ENCODE peak calls at places on chromosomes 6 and 20, in eight cellular contexts. C is OCI-LY7; X is mammary epithelial cell; G is tibial nerve; A is IMR-90; J is tibial artery; F is heart left ventricle; U is naive thymus-derived CD4-positive, alpha-beta T cell. R is an unnamed sample. For H3K4me1 and H3K9me3, the result is how much of the 10 kb centered on the place peaks cover.

GRCh38 chr20:31760457-31761240 is 21.6 kb downstream of the TPX2 start:
- DNase-seq in C (no peak), X (no peak), G (no peak), A (peak), J (no peak), F (no peak), U (no peak), R (no peak)

GRCh38 chr6:7996538-7997225 is 67.5 kb downstream of the BLOC1S5 start:
- DNase-seq in C (no peak), X (peak), G (no peak), A (peak), J (no peak), F (peak), U (no peak), R (no peak)

GRCh38 chr20:22438926-22439325 is 145.4 kb downstream of the FOXA2 start:
- DNase-seq in C (no peak), X (no peak), G (no peak), A (no peak), J (no peak), F (no peak), U (no peak), R (no peak)

GRCh38 chr20:34904202-34904621 is 27.8 kb downstream of the ACSS2 start:
- DNase-seq in C (no peak), X (no peak), G (peak), A (no peak), J (no peak), F (no peak), U (no peak), R (no peak)

GRCh38 chr20:58229198-58229802 is 847 bp upstream of the ANKRD60 start:
- DNase-seq in C (no peak), X (no peak), G (no peak), A (peak), J (no peak), F (no peak), U (no peak), R (no peak)

GRCh38 chr20:25178563-25179438 is 16.7 kb upstream of the ENTPD6 start:
- DNase-seq in C (peak), X (peak), G (peak), A (peak), J (peak), F (no peak), U (peak), R (no peak)

GRCh38 chr6:160226118-160226541 is 32.5 kb downstream of the SLC22A2 start:
- DNase-seq in C (no peak), X (no peak), G (no peak), A (no peak), J (no peak), F (no peak), U (no peak), R (no peak)

GRCh38 chr6:79665725-79666551 is 34.8 kb downstream of the SH3BGRL2 start:
- DNase-seq in C (no peak), X (no peak), G (no peak), A (no peak), J (no peak), F (no peak), U (no peak), R (no peak)

GRCh38 chr20:64005394-64005793 is 24.5 kb downstream of the PRPF6 start:
- DNase-seq in C (no peak), X (no peak), G (no peak), A (peak), J (no peak), F (no peak), U (no peak), R (no peak)

GRCh38 chr20:43899274-43899878 is 15.3 kb upstream of the TOX2 start:
- DNase-seq in C (no peak), X (no peak), G (no peak), A (no peak), J (no peak), F (no peak), U (no peak), R (no peak)

GRCh38 chr6:73879466-73879865 is 183.5 kb downstream of the CD109 start:
- DNase-seq in C (no peak), X (no peak), G (no peak), A (no peak), J (no peak), F (no peak), U (no peak), R (no peak)

GRCh38 chr20:63942250-63943006 is 13.8 kb downstream of the UCKL1 start:
- DNase-seq in C (peak), X (peak), G (no peak), A (peak), J (peak), F (peak), U (peak), R (peak)

GRCh38 chr20:1266167-1266973 is at the start of gene SNPH:
- DNase-seq in C (peak), X (peak), G (peak), A (peak), J (peak), F (peak), U (peak), R (peak)

GRCh38 chr20:45070932-45071632 is 29.8 kb downstream of the KCNS1 start:
- DNase-seq in C (no peak), X (peak), G (no peak), A (peak), J (no peak), F (no peak), U (no peak), R (no peak)

GRCh38 chr6:136173519-136174507 is 76.3 kb downstream of the MTFR2 start:
- DNase-seq in C (no peak), X (no peak), G (no peak), A (peak), J (no peak), F (peak), U (peak), R (no peak)

GRCh38 chr6:2931970-2932748 is 29.1 kb upstream of the SERPINB9 start:
- DNase-seq in C (peak), X (peak), G (peak), A (peak), J (peak), F (peak), U (peak), R (peak)

GRCh38 chr20:56945057-56945456 is 316.0 kb downstream of the TFAP2C start:
- DNase-seq in C (peak), X (no peak), G (no peak), A (no peak), J (no peak), F (no peak), U (no peak), R (no peak)

DNA sequence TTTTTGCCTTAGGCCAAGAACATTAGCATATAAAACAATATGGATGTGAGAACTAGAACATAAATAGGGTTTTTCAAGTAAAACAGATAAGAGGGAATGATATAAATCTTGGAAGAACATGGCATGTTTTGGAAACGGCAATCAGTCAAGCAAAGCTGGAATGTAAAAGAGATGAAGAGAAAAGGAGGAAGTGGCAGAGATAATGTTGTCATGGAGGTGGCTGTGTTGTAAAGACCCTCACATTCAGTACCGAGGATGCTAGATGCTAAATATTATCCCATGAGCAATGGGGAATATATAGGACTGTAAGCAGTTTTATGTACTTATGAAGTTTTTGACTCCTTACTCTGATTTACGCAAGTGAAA is 677 bp upstream of the RHAG start:
- DNase-seq in C (no peak), X (no peak), G (no peak), A (no peak), J (no peak), F (no peak), U (no peak), R (no peak)
- H3K4me1 ChIP-seq in C (under half), X (under half), G (under half), A (under half), J (under half), F (under half), U (under half), R (under half)

DNA sequence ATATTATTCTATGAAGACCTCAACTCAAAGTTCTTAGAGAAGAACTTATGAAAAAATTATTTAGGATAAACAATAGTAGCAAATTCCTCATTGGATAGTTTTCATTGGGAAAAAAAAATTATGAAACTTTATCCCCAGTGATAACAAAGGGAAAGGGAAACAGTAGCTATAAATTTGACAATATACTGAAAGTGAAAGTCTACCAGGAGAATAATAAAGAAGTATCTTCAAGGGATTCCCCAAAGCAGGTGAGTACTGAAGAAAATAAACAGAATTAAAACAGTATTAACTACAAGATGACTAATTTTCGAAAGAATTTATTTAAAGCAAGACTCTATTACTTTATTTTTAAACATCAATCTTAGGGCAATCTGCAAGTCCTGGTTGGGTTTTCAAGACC is 56.4 kb downstream of the REPS1 start:
- DNase-seq in C (no peak), X (no peak), G (no peak), A (no peak), J (no peak), F (no peak), U (no peak), R (no peak)
- H3K9me3 ChIP-seq in C (under half), X (under half), G (under half), A (under half), J (under half), F (under half), U (under half), R (under half)

GRCh38 chr6:36984581-36985383 is 1.2 kb downstream of the MTCH1 start:
- DNase-seq in C (no peak), X (peak), G (peak), A (peak), J (peak), F (peak), U (peak), R (peak)

GRCh38 chr6:36980876-36981619 is 4.9 kb downstream of the MTCH1 start:
- DNase-seq in C (no peak), X (no peak), G (no peak), A (no peak), J (no peak), F (no peak), U (no peak), R (no peak)

GRCh38 chr6:36985963-36986703 is at the start of gene MTCH1:
- DNase-seq in C (peak), X (peak), G (peak), A (peak), J (peak), F (peak), U (peak), R (peak)

GRCh38 chr6:36985384-36985962 is 523 bp downstream of the MTCH1 start:
- DNase-seq in C (no peak), X (no peak), G (peak), A (no peak), J (no peak), F (no peak), U (no peak), R (peak)

DNA sequence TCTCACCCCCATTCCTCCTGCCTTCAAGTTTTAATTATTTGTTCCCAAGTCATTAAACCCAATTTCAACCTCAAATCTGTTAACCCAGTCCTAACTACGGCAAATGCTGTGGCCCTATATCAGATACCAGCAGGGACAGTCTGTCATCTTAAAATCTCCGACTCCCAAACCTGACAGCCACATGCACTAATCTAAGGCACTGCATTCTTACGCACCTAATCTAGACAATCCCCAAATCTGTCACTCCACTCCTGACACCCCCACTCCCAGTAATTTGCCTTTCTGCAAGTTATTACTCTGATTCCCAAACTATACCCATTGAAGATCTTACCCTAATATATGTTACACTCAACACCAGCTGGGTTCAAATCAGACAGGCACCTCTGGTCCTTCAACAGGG is 2.5 kb downstream of the MTCH1 start:
- DNase-seq in C (no peak), X (no peak), G (no peak), A (no peak), J (no peak), F (no peak), U (no peak), R (no peak)
- H3K4me1 ChIP-seq in C (under half), X (under half), G (under half), A (under half), J (under half), F (half or more), U (under half), R (under half)

DNA sequence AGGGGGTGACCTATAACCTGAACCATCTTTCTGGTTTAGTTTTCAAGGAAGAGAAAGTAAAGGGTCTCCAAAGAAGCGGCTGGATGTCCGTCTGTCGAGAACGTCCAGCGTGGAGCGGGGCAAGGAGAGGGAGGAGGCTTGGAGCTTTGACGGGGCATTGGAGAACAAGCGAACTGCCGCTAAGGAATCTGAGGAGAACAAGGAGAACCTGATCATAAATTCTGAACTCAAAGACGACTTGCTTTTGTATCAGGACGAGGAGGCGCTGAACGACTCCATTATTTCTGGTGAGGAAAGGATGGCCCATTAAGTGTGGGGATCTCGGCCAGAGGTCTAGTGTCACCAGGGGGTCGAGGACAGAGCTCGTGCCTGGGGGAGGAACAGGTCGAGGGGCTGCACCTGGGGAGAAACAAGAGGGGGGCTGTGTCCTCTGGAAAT is 159.2 kb downstream of the SYCP2 start:
- DNase-seq in C (no peak), X (no peak), G (no peak), A (no peak), J (peak), F (no peak), U (no peak), R (no peak)
- H3K9me3 ChIP-seq in C (under half), X (under half), G (under half), A (under half), J (under half), F (under half), U (under half), R (under half)

DNA sequence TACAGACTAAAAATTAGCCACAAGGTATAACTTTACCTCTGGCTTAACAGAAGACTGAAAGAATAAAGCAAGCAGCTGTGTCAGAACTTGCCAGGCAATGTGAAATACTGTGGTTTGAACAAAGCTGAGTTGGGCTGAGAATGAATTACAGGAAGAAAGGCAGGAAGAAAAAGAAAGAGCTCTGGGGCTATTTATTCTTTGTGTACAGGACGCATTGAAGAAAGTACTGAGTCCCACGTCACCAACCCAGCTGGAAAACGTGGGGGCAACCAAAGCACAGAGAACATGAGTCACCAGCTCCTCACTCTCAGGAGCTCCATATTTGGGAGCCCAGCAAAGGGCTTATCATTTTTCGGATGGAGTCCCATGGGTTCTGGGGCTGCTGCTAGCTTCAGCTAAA is 121.6 kb upstream of the NEDD9 start:
- DNase-seq in C (no peak), X (peak), G (peak), A (peak), J (peak), F (peak), U (peak), R (peak)
- H3K4me1 ChIP-seq in C (under half), X (under half), G (under half), A (under half), J (under half), F (half or more), U (under half), R (under half)

GRCh38 chr20:60283281-60283680 is 325.1 kb downstream of the CDH26 start:
- DNase-seq in C (peak), X (no peak), G (no peak), A (no peak), J (no peak), F (no peak), U (no peak), R (no peak)
- H3K9me3 ChIP-seq in C (under half), X (under half), G (under half), A (under half), J (under half), F (under half), U (under half), R (under half)

GRCh38 chr20:13929836-13930235 is 60.6 kb downstream of the SEL1L2 start:
- DNase-seq in C (no peak), X (no peak), G (no peak), A (no peak), J (no peak), F (no peak), U (no peak), R (no peak)

GRCh38 chr20:13934992-13935894 is 55.2 kb downstream of the SEL1L2 start:
- DNase-seq in C (no peak), X (no peak), G (no peak), A (no peak), J (no peak), F (no peak), U (no peak), R (no peak)

DNA sequence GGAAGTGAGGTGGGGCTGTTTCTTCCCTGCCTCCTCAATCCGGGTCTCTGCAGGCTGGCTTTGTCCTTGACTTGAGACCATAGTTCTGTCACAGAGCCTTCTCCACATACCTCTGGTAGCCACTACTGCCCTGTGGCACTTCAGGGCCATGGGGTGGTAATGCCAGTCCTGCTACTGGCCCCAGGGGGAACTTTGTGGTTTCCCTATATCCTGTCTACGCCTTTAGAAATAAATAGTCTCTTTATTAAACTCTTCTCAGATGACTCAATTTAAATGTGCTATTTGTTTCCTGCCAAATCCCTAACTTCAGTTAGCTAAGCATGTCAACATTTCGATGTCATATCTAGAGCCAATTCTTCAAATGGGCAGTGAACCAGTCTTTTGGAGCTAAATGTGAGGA is 60.2 kb downstream of the SEL1L2 start:
- DNase-seq in C (no peak), X (peak), G (no peak), A (no peak), J (no peak), F (no peak), U (no peak), R (no peak)
- H3K4me1 ChIP-seq in C (under half), X (under half), G (under half), A (under half), J (under half), F (under half), U (under half), R (under half)

GRCh38 chr6:19417713-19418112 is 419.5 kb upstream of the ID4 start:
- DNase-seq in C (no peak), X (peak), G (no peak), A (peak), J (no peak), F (no peak), U (no peak), R (no peak)

GRCh38 chr6:19410477-19410876 is 426.7 kb upstream of the ID4 start:
- DNase-seq in C (no peak), X (peak), G (no peak), A (peak), J (no peak), F (no peak), U (no peak), R (no peak)

GRCh38 chr6:19416811-19417210 is 420.4 kb upstream of the ID4 start:
- DNase-seq in C (no peak), X (peak), G (no peak), A (no peak), J (no peak), F (no peak), U (no peak), R (no peak)

GRCh38 chr6:19415605-19416326 is 421.4 kb upstream of the ID4 start:
- DNase-seq in C (no peak), X (peak), G (no peak), A (peak), J (no peak), F (no peak), U (no peak), R (no peak)

GRCh38 chr6:19413323-19413722 is 423.8 kb upstream of the ID4 start:
- DNase-seq in C (no peak), X (peak), G (no peak), A (peak), J (no peak), F (no peak), U (no peak), R (no peak)
- H3K9me3 ChIP-seq in C (under half), X (under half), G (under half), A (under half), J (under half), F (under half), U (under half), R (under half)

GRCh38 chr20:11738852-11739251 is 178.8 kb upstream of the BTBD3 start:
- DNase-seq in C (no peak), X (peak), G (no peak), A (no peak), J (no peak), F (no peak), U (no peak), R (no peak)
- H3K4me1 ChIP-seq in C (under half), X (under half), G (under half), A (under half), J (under half), F (under half), U (under half), R (under half)

DNA sequence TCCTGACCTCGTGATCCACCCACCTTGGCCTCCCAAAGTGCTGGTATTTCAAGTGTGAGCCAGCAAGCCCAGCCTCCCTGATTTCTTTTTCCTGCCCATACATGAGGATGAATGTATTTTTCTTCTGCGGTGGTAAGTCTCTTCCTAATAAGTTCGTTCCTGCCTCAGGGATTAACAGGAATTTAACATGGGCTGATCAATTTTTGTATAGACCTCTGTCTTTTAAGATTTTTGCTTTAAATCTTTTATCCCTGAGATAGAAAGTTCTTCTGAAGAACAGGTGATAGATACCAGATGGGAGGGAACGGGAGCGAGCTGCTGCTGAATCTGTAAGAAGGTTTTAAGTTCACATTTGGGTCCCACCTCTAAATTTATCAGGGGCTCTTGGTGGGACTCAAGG is 7.0 kb upstream of the ZNFX1 start:
- DNase-seq in C (no peak), X (no peak), G (no peak), A (no peak), J (no peak), F (no peak), U (no peak), R (no peak)
- H3K9me3 ChIP-seq in C (under half), X (under half), G (half or more), A (under half), J (under half), F (half or more), U (half or more), R (half or more)